ENCODE peak calls at places on chromosome 16, in nine cellular contexts. J is cardiac muscle cell, U is IMR-90, T is GM23338, R is thoracic aorta, I is neural progenitor cell, H is fibroblast of lung, A is activated B cell treated with CpG ODN at 0.5 μM for 24 hours, L is left ventricle myocardium inferior. O is an unnamed sample.

GRCh38 chr16:53131363-53132071 is 76.7 kb downstream of the CHD9 start:
- DNase-seq in U (peak), H (peak), L (peak), R (peak), A (peak), J (peak), T (peak), I (no peak), O (peak)

GRCh38 chr16:73037331-73037745 is 10.6 kb downstream of the ZFHX3 start:
- DNase-seq in R (no peak), J (peak), T (no peak), I (no peak), U (no peak), A (no peak), H (no peak), L (peak), O (no peak)

GRCh38 chr16:19005561-19006445 is 22.1 kb downstream of the TMC7 start:
- DNase-seq in J (no peak), A (no peak), I (peak), H (peak), L (peak), R (no peak), U (peak), T (peak), O (no peak)

GRCh38 chr16:50263940-50264929 is 2.1 kb upstream of the ADCY7 start:
- DNase-seq in U (peak), A (no peak), L (no peak), J (no peak), T (no peak), H (peak), I (no peak), R (no peak), O (no peak)

GRCh38 chr16:55993088-55993487 is 117.9 kb upstream of the CES5A start:
- DNase-seq in I (no peak), H (no peak), L (no peak), A (no peak), J (no peak), T (no peak), R (no peak), U (no peak), O (no peak)

GRCh38 chr16:6600167-6600566 is 732.5 kb upstream of the RBFOX1 start:
- DNase-seq in J (no peak), U (no peak), L (no peak), T (no peak), H (no peak), R (no peak), I (no peak), A (no peak), O (no peak)

GRCh38 chr16:23903001-23903414 is 67.2 kb downstream of the PRKCB start:
- DNase-seq in U (no peak), H (no peak), L (no peak), A (no peak), I (no peak), T (no peak), R (no peak), J (no peak), O (no peak)

GRCh38 chr16:86479419-86479818 is 30.9 kb upstream of the FOXF1 start:
- DNase-seq in I (no peak), H (no peak), R (no peak), A (no peak), L (no peak), T (no peak), U (peak), J (no peak), O (no peak)

GRCh38 chr16:70162041-70162451 is 11.5 kb upstream of the CLEC18C start:
- DNase-seq in R (no peak), J (no peak), T (no peak), U (peak), L (no peak), A (no peak), H (peak), I (no peak), O (no peak)

GRCh38 chr16:12617401-12617819 is 186.3 kb downstream of the CPPED1 start:
- DNase-seq in L (no peak), T (no peak), H (no peak), A (no peak), I (no peak), J (no peak), R (no peak), U (no peak), O (no peak)

GRCh38 chr16:76577003-76577402 is 299.8 kb downstream of the CNTNAP4 start:
- DNase-seq in I (no peak), T (no peak), U (no peak), R (no peak), J (no peak), H (no peak), A (no peak), L (no peak), O (peak)

GRCh38 chr16:2473999-2474876 is 689 bp upstream of the TBC1D24 start:
- DNase-seq in U (peak), R (no peak), H (peak), J (peak), A (peak), I (peak), L (peak), T (peak), O (peak)

GRCh38 chr16:67247698-67248400 is 568 bp upstream of the FHOD1 start:
- DNase-seq in A (no peak), R (no peak), U (no peak), I (no peak), H (no peak), T (no peak), J (no peak), L (no peak), O (no peak)

GRCh38 chr16:28063047-28063521 is 430 bp downstream of the GSG1L start:
- DNase-seq in H (peak), U (peak), R (no peak), J (peak), L (no peak), A (no peak), I (peak), T (peak), O (peak)

GRCh38 chr16:66751135-66751991 is at the start of gene DYNC1LI2:
- DNase-seq in J (peak), I (peak), H (peak), A (peak), U (peak), T (peak), R (peak), L (peak), O (peak)

GRCh38 chr16:5918553-5919127 is 821.0 kb upstream of the EEF2KMT start:
- DNase-seq in U (no peak), L (no peak), J (no peak), A (no peak), I (peak), T (peak), H (no peak), R (no peak), O (no peak)

GRCh38 chr16:12600536-12601256 is 203.0 kb downstream of the CPPED1 start:
- DNase-seq in I (no peak), H (no peak), A (no peak), J (no peak), L (no peak), T (no peak), U (no peak), R (no peak), O (no peak)

GRCh38 chr16:364091-364490 is 6.2 kb downstream of the MRPL28 start:
- DNase-seq in T (no peak), A (no peak), J (no peak), I (no peak), R (no peak), L (no peak), U (no peak), H (no peak), O (no peak)

GRCh38 chr16:20401475-20402016 is 3.0 kb downstream of the PDILT start:
- DNase-seq in A (no peak), L (no peak), U (no peak), R (no peak), H (no peak), I (peak), J (peak), T (peak), O (no peak)

GRCh38 chr16:86508947-86509758 is 1.2 kb upstream of the FOXF1 start:
- DNase-seq in I (peak), U (peak), A (peak), T (peak), R (no peak), J (peak), H (peak), L (peak), O (peak)

GRCh38 chr16:86334062-86334461 is 176.3 kb upstream of the FOXF1 start:
- DNase-seq in I (no peak), L (no peak), T (no peak), H (no peak), U (no peak), J (no peak), A (no peak), R (no peak), O (no peak)

GRCh38 chr16:89442990-89443726 is 47.2 kb downstream of the ANKRD11 start:
- DNase-seq in I (no peak), L (no peak), R (no peak), A (no peak), H (peak), T (no peak), U (peak), J (peak), O (no peak)
- TF ChIP-seq CTCF in I (no peak), L (no peak), R (no peak), A (no peak), H (no peak), T (no peak), U (peak), J (peak), O (no peak)

GRCh38 chr16:84141143-84141670 is 3.8 kb downstream of the HSDL1 start:
- DNase-seq in J (no peak), U (no peak), A (no peak), I (no peak), L (no peak), R (no peak), T (peak), H (no peak), O (no peak)
- TF ChIP-seq CTCF in J (no peak), U (no peak), A (no peak), I (no peak), L (peak), R (no peak), T (peak), H (no peak), O (no peak)

GRCh38 chr16:4813251-4814003 is 11.0 kb upstream of the ROGDI start:
- DNase-seq in H (no peak), U (no peak), L (no peak), T (no peak), R (no peak), I (no peak), A (no peak), J (no peak), O (no peak)
- TF ChIP-seq CTCF in H (no peak), U (no peak), L (no peak), T (no peak), R (no peak), I (no peak), A (no peak), J (no peak), O (no peak)

DNA sequence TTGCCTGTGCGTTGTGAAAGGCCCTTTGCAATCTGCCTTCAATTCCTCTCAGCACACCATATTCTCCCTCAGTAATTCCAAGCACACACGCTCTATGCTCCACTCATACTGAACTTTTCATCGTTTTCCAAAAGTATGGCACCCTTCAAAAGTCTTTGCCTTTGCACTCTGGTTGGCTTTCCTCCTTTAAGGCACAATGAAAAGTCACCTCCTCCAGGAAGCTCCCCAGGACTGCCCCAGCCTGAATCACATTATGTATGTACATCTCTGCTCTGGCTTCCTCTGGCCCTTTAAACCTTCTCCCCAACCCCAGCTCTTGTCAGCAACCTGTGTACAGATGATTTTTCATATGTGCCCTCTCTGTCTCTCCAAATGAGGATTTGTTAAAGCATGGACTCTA is 250.7 kb downstream of the MAF start:
- DNase-seq in H (no peak), R (no peak), T (no peak), L (no peak), U (no peak), J (no peak), A (no peak), I (no peak), O (no peak)
- TF ChIP-seq CTCF in H (no peak), R (no peak), T (no peak), L (no peak), U (no peak), J (no peak), A (no peak), I (no peak), O (no peak)

GRCh38 chr16:65283238-65283651 is 161.4 kb upstream of the CDH11 start:
- DNase-seq in L (no peak), A (no peak), T (no peak), R (no peak), I (no peak), H (peak), U (peak), J (peak), O (no peak)

GRCh38 chr16:65284583-65284982 is 162.7 kb upstream of the CDH11 start:
- DNase-seq in T (no peak), H (peak), R (no peak), I (no peak), J (no peak), U (peak), A (no peak), L (no peak), O (no peak)

GRCh38 chr16:65287307-65287706 is 165.4 kb upstream of the CDH11 start:
- DNase-seq in H (no peak), I (no peak), L (no peak), T (no peak), J (no peak), A (no peak), R (no peak), U (no peak), O (no peak)

GRCh38 chr16:65289022-65289421 is 167.2 kb upstream of the CDH11 start:
- DNase-seq in I (no peak), U (no peak), L (no peak), H (no peak), T (no peak), A (no peak), J (no peak), R (no peak), O (no peak)

GRCh38 chr16:65285128-65286120 is 163.6 kb upstream of the CDH11 start:
- DNase-seq in A (no peak), T (no peak), J (peak), R (no peak), L (peak), I (no peak), H (peak), U (peak), O (no peak)
- TF ChIP-seq CTCF in A (no peak), T (no peak), J (no peak), R (no peak), L (no peak), I (no peak), H (no peak), U (no peak), O (no peak)

O was measured in GM20000.